ENCODE peak calls at places on chromosomes 6 and 20, in six cellular contexts. One of them, this sample, is unnamed.

GRCh38 chr6:18327621-18328548 is 59.3 kb upstream of the RNF144B start:
- DNase-seq in amygdala: no peak
- DNase-seq in amniotic stem cell: no peak
- DNase-seq in non-pigmented ciliary epithelial cell: no peak
- DNase-seq in myocyte: no peak
- DNase-seq in stimulated activated CD8-positive, alpha-beta memory T cell treated with anti-CD3 and anti-CD28 coated beads, Interleukin-12 subunit alpha, Interleukin-12 subunit beta, amount 100 ng/mL, for 1 hour: no peak
- DNase-seq in this sample: peak; percentile 66

GRCh38 chr6:44028767-44029166 is 98.5 kb downstream of the MRPL14 start:
- DNase-seq in myocyte: peak; percentile 45
- DNase-seq in amygdala: no peak
- DNase-seq in non-pigmented ciliary epithelial cell: no peak
- DNase-seq in amniotic stem cell: no peak
- DNase-seq in stimulated activated CD8-positive, alpha-beta memory T cell treated with anti-CD3 and anti-CD28 coated beads, Interleukin-12 subunit alpha, Interleukin-12 subunit beta, amount 100 ng/mL, for 1 hour: no peak
- DNase-seq in this sample: no peak

GRCh38 chr6:137223370-137224131 is 4.4 kb upstream of the IFNGR1 start:
- DNase-seq in stimulated activated CD8-positive, alpha-beta memory T cell treated with anti-CD3 and anti-CD28 coated beads, Interleukin-12 subunit alpha, Interleukin-12 subunit beta, amount 100 ng/mL, for 1 hour: no peak
- DNase-seq in amygdala: no peak
- DNase-seq in amniotic stem cell: no peak
- DNase-seq in non-pigmented ciliary epithelial cell: no peak
- DNase-seq in myocyte: no peak
- DNase-seq in this sample: no peak

GRCh38 chr6:155381856-155382690 is 67.8 kb upstream of the TFB1M start:
- DNase-seq in non-pigmented ciliary epithelial cell: peak; percentile 79
- DNase-seq in myocyte: peak; percentile 5
- DNase-seq in amygdala: no peak
- DNase-seq in stimulated activated CD8-positive, alpha-beta memory T cell treated with anti-CD3 and anti-CD28 coated beads, Interleukin-12 subunit alpha, Interleukin-12 subunit beta, amount 100 ng/mL, for 1 hour: no peak
- DNase-seq in amniotic stem cell: no peak
- DNase-seq in this sample: no peak

GRCh38 chr6:82040405-82041221 is 206.9 kb downstream of the IBTK start:
- DNase-seq in amygdala: peak; percentile 8
- DNase-seq in stimulated activated CD8-positive, alpha-beta memory T cell treated with anti-CD3 and anti-CD28 coated beads, Interleukin-12 subunit alpha, Interleukin-12 subunit beta, amount 100 ng/mL, for 1 hour: no peak
- DNase-seq in myocyte: peak; percentile 79
- DNase-seq in non-pigmented ciliary epithelial cell: no peak
- DNase-seq in amniotic stem cell: no peak
- DNase-seq in this sample: no peak

GRCh38 chr6:157239671-157240058 is 83.7 kb downstream of the TMEM242 start:
- DNase-seq in myocyte: no peak
- DNase-seq in amniotic stem cell: no peak
- DNase-seq in amygdala: no peak
- DNase-seq in stimulated activated CD8-positive, alpha-beta memory T cell treated with anti-CD3 and anti-CD28 coated beads, Interleukin-12 subunit alpha, Interleukin-12 subunit beta, amount 100 ng/mL, for 1 hour: no peak
- DNase-seq in non-pigmented ciliary epithelial cell: no peak
- DNase-seq in this sample: no peak

GRCh38 chr6:93344436-93344835 is 74.9 kb downstream of the EPHA7 start:
- DNase-seq in amniotic stem cell: no peak
- DNase-seq in non-pigmented ciliary epithelial cell: no peak
- DNase-seq in amygdala: no peak
- DNase-seq in myocyte: no peak
- DNase-seq in stimulated activated CD8-positive, alpha-beta memory T cell treated with anti-CD3 and anti-CD28 coated beads, Interleukin-12 subunit alpha, Interleukin-12 subunit beta, amount 100 ng/mL, for 1 hour: no peak
- DNase-seq in this sample: no peak

GRCh38 chr6:170031684-170032121 is 259.2 kb downstream of the DLL1 start:
- DNase-seq in amygdala: no peak
- DNase-seq in stimulated activated CD8-positive, alpha-beta memory T cell treated with anti-CD3 and anti-CD28 coated beads, Interleukin-12 subunit alpha, Interleukin-12 subunit beta, amount 100 ng/mL, for 1 hour: no peak
- DNase-seq in myocyte: no peak
- DNase-seq in amniotic stem cell: no peak
- DNase-seq in non-pigmented ciliary epithelial cell: no peak
- DNase-seq in this sample: no peak

GRCh38 chr20:57329608-57330221 is at the start of gene SPO11:
- DNase-seq in myocyte: no peak
- DNase-seq in amniotic stem cell: no peak
- DNase-seq in non-pigmented ciliary epithelial cell: no peak
- DNase-seq in stimulated activated CD8-positive, alpha-beta memory T cell treated with anti-CD3 and anti-CD28 coated beads, Interleukin-12 subunit alpha, Interleukin-12 subunit beta, amount 100 ng/mL, for 1 hour: no peak
- DNase-seq in amygdala: no peak
- DNase-seq in this sample: no peak

GRCh38 chr6:19838442-19839236 is 1.5 kb downstream of the ID4 start:
- DNase-seq in non-pigmented ciliary epithelial cell: no peak
- DNase-seq in amygdala: no peak
- DNase-seq in stimulated activated CD8-positive, alpha-beta memory T cell treated with anti-CD3 and anti-CD28 coated beads, Interleukin-12 subunit alpha, Interleukin-12 subunit beta, amount 100 ng/mL, for 1 hour: no peak
- DNase-seq in amniotic stem cell: no peak
- DNase-seq in myocyte: no peak
- DNase-seq in this sample: no peak

GRCh38 chr6:90008908-90009501 is 114.7 kb downstream of the GJA10 start:
- DNase-seq in myocyte: peak; percentile 18
- DNase-seq in amniotic stem cell: no peak
- DNase-seq in non-pigmented ciliary epithelial cell: peak; percentile 56
- DNase-seq in stimulated activated CD8-positive, alpha-beta memory T cell treated with anti-CD3 and anti-CD28 coated beads, Interleukin-12 subunit alpha, Interleukin-12 subunit beta, amount 100 ng/mL, for 1 hour: no peak
- DNase-seq in amygdala: no peak
- DNase-seq in this sample: no peak

GRCh38 chr6:144585217-144585814 is 300.2 kb downstream of the UTRN start:
- DNase-seq in myocyte: peak; percentile 42
- DNase-seq in amygdala: no peak
- DNase-seq in stimulated activated CD8-positive, alpha-beta memory T cell treated with anti-CD3 and anti-CD28 coated beads, Interleukin-12 subunit alpha, Interleukin-12 subunit beta, amount 100 ng/mL, for 1 hour: no peak
- DNase-seq in amniotic stem cell: peak; percentile 2
- DNase-seq in non-pigmented ciliary epithelial cell: no peak
- DNase-seq in this sample: peak; percentile 12

GRCh38 chr20:39553120-39553519 is 591.0 kb downstream of the DHX35 start:
- DNase-seq in amniotic stem cell: no peak
- DNase-seq in amygdala: no peak
- DNase-seq in myocyte: no peak
- DNase-seq in non-pigmented ciliary epithelial cell: no peak
- DNase-seq in stimulated activated CD8-positive, alpha-beta memory T cell treated with anti-CD3 and anti-CD28 coated beads, Interleukin-12 subunit alpha, Interleukin-12 subunit beta, amount 100 ng/mL, for 1 hour: no peak
- DNase-seq in this sample: no peak

GRCh38 chr6:3196770-3197169 is 30.7 kb downstream of the TUBB2B start:
- DNase-seq in amygdala: no peak
- DNase-seq in myocyte: no peak
- DNase-seq in non-pigmented ciliary epithelial cell: no peak
- DNase-seq in amniotic stem cell: no peak
- DNase-seq in stimulated activated CD8-positive, alpha-beta memory T cell treated with anti-CD3 and anti-CD28 coated beads, Interleukin-12 subunit alpha, Interleukin-12 subunit beta, amount 100 ng/mL, for 1 hour: no peak
- DNase-seq in this sample: peak; percentile 45

GRCh38 chr6:3376064-3376463 is 80.8 kb downstream of the SLC22A23 start:
- DNase-seq in myocyte: no peak
- DNase-seq in amygdala: no peak
- DNase-seq in amniotic stem cell: no peak
- DNase-seq in stimulated activated CD8-positive, alpha-beta memory T cell treated with anti-CD3 and anti-CD28 coated beads, Interleukin-12 subunit alpha, Interleukin-12 subunit beta, amount 100 ng/mL, for 1 hour: no peak
- DNase-seq in non-pigmented ciliary epithelial cell: no peak
- DNase-seq in this sample: no peak

GRCh38 chr6:47932575-47932974 is 150.7 kb downstream of the OPN5 start:
- DNase-seq in non-pigmented ciliary epithelial cell: no peak
- DNase-seq in myocyte: no peak
- DNase-seq in amygdala: no peak
- DNase-seq in amniotic stem cell: no peak
- DNase-seq in stimulated activated CD8-positive, alpha-beta memory T cell treated with anti-CD3 and anti-CD28 coated beads, Interleukin-12 subunit alpha, Interleukin-12 subunit beta, amount 100 ng/mL, for 1 hour: no peak
- DNase-seq in this sample: no peak

GRCh38 chr6:32622545-32623401 is 14.4 kb upstream of the HLA-DQA1 start:
- DNase-seq in amniotic stem cell: no peak
- DNase-seq in myocyte: peak; percentile 31
- DNase-seq in amygdala: no peak
- DNase-seq in non-pigmented ciliary epithelial cell: peak; percentile 30
- DNase-seq in stimulated activated CD8-positive, alpha-beta memory T cell treated with anti-CD3 and anti-CD28 coated beads, Interleukin-12 subunit alpha, Interleukin-12 subunit beta, amount 100 ng/mL, for 1 hour: peak; percentile 14
- DNase-seq in this sample: no peak

GRCh38 chr20:34364013-34364382 is 925 bp downstream of the ITCH start:
- DNase-seq in stimulated activated CD8-positive, alpha-beta memory T cell treated with anti-CD3 and anti-CD28 coated beads, Interleukin-12 subunit alpha, Interleukin-12 subunit beta, amount 100 ng/mL, for 1 hour: no peak
- DNase-seq in non-pigmented ciliary epithelial cell: no peak
- DNase-seq in amniotic stem cell: peak; percentile 47
- DNase-seq in myocyte: peak; percentile 47
- DNase-seq in amygdala: no peak
- DNase-seq in this sample: no peak

GRCh38 chr6:151179321-151179720 is 60.4 kb upstream of the AKAP12 start:
- DNase-seq in stimulated activated CD8-positive, alpha-beta memory T cell treated with anti-CD3 and anti-CD28 coated beads, Interleukin-12 subunit alpha, Interleukin-12 subunit beta, amount 100 ng/mL, for 1 hour: no peak
- DNase-seq in amygdala: no peak
- DNase-seq in amniotic stem cell: peak; percentile 72
- DNase-seq in non-pigmented ciliary epithelial cell: peak; percentile 47
- DNase-seq in myocyte: peak; percentile 20
- DNase-seq in this sample: no peak

GRCh38 chr6:143149771-143150170 is 89.1 kb downstream of the AIG1 start:
- DNase-seq in stimulated activated CD8-positive, alpha-beta memory T cell treated with anti-CD3 and anti-CD28 coated beads, Interleukin-12 subunit alpha, Interleukin-12 subunit beta, amount 100 ng/mL, for 1 hour: no peak
- DNase-seq in amniotic stem cell: no peak
- DNase-seq in myocyte: no peak
- DNase-seq in non-pigmented ciliary epithelial cell: no peak
- DNase-seq in amygdala: no peak
- DNase-seq in this sample: no peak

GRCh38 chr6:75203721-75204120 is 2.1 kb downstream of the COL12A1 start:
- DNase-seq in non-pigmented ciliary epithelial cell: no peak
- DNase-seq in stimulated activated CD8-positive, alpha-beta memory T cell treated with anti-CD3 and anti-CD28 coated beads, Interleukin-12 subunit alpha, Interleukin-12 subunit beta, amount 100 ng/mL, for 1 hour: no peak
- DNase-seq in myocyte: peak; percentile 22
- DNase-seq in amniotic stem cell: no peak
- DNase-seq in amygdala: no peak
- DNase-seq in this sample: no peak

GRCh38 chr6:142746524-142746923 is 198.5 kb downstream of the HIVEP2 start:
- DNase-seq in amygdala: no peak
- DNase-seq in myocyte: peak; percentile 24
- DNase-seq in amniotic stem cell: no peak
- DNase-seq in stimulated activated CD8-positive, alpha-beta memory T cell treated with anti-CD3 and anti-CD28 coated beads, Interleukin-12 subunit alpha, Interleukin-12 subunit beta, amount 100 ng/mL, for 1 hour: peak; percentile 18
- DNase-seq in non-pigmented ciliary epithelial cell: no peak
- DNase-seq in this sample: no peak

GRCh38 chr20:5170341-5170740 is 43.5 kb downstream of the CDS2 start:
- DNase-seq in myocyte: peak; percentile 31
- DNase-seq in non-pigmented ciliary epithelial cell: no peak
- DNase-seq in amygdala: no peak
- DNase-seq in amniotic stem cell: no peak
- DNase-seq in stimulated activated CD8-positive, alpha-beta memory T cell treated with anti-CD3 and anti-CD28 coated beads, Interleukin-12 subunit alpha, Interleukin-12 subunit beta, amount 100 ng/mL, for 1 hour: no peak
- DNase-seq in this sample: no peak

GRCh38 chr6:159578629-159579028 is 114.4 kb downstream of the SOD2 start:
- DNase-seq in myocyte: no peak
- DNase-seq in amniotic stem cell: no peak
- DNase-seq in non-pigmented ciliary epithelial cell: no peak
- DNase-seq in stimulated activated CD8-positive, alpha-beta memory T cell treated with anti-CD3 and anti-CD28 coated beads, Interleukin-12 subunit alpha, Interleukin-12 subunit beta, amount 100 ng/mL, for 1 hour: no peak
- DNase-seq in amygdala: no peak
- DNase-seq in this sample: no peak

GRCh38 chr6:42314571-42314950 is 96.9 kb upstream of the MRPS10 start:
- DNase-seq in amniotic stem cell: no peak
- DNase-seq in stimulated activated CD8-positive, alpha-beta memory T cell treated with anti-CD3 and anti-CD28 coated beads, Interleukin-12 subunit alpha, Interleukin-12 subunit beta, amount 100 ng/mL, for 1 hour: no peak
- DNase-seq in non-pigmented ciliary epithelial cell: no peak
- DNase-seq in myocyte: no peak
- DNase-seq in amygdala: no peak
- DNase-seq in this sample: no peak

GRCh38 chr6:125858427-125859320 is 67.9 kb downstream of the NCOA7 start:
- DNase-seq in stimulated activated CD8-positive, alpha-beta memory T cell treated with anti-CD3 and anti-CD28 coated beads, Interleukin-12 subunit alpha, Interleukin-12 subunit beta, amount 100 ng/mL, for 1 hour: no peak
- DNase-seq in amygdala: no peak
- DNase-seq in myocyte: peak; percentile 78
- DNase-seq in non-pigmented ciliary epithelial cell: peak; percentile 51
- DNase-seq in amniotic stem cell: peak; percentile 54
- DNase-seq in this sample: no peak

GRCh38 chr20:33291830-33292355 is 8.9 kb downstream of the BPIFB1 start:
- DNase-seq in amniotic stem cell: no peak
- DNase-seq in non-pigmented ciliary epithelial cell: no peak
- DNase-seq in myocyte: peak; percentile 30
- DNase-seq in amygdala: peak; percentile 3
- DNase-seq in stimulated activated CD8-positive, alpha-beta memory T cell treated with anti-CD3 and anti-CD28 coated beads, Interleukin-12 subunit alpha, Interleukin-12 subunit beta, amount 100 ng/mL, for 1 hour: peak; percentile 44
- DNase-seq in this sample: peak; percentile 32

GRCh38 chr20:43667341-43668132 is 623 bp downstream of the MYBL2 start:
- DNase-seq in myocyte: no peak
- DNase-seq in amniotic stem cell: no peak
- DNase-seq in stimulated activated CD8-positive, alpha-beta memory T cell treated with anti-CD3 and anti-CD28 coated beads, Interleukin-12 subunit alpha, Interleukin-12 subunit beta, amount 100 ng/mL, for 1 hour: no peak
- DNase-seq in non-pigmented ciliary epithelial cell: no peak
- DNase-seq in amygdala: no peak
- DNase-seq in this sample: no peak

GRCh38 chr20:44282148-44282547 is 28.9 kb downstream of the FITM2 start:
- DNase-seq in amygdala: no peak
- DNase-seq in amniotic stem cell: no peak
- DNase-seq in myocyte: no peak
- DNase-seq in stimulated activated CD8-positive, alpha-beta memory T cell treated with anti-CD3 and anti-CD28 coated beads, Interleukin-12 subunit alpha, Interleukin-12 subunit beta, amount 100 ng/mL, for 1 hour: no peak
- DNase-seq in non-pigmented ciliary epithelial cell: no peak
- DNase-seq in this sample: peak; percentile 58

GRCh38 chr6:6559994-6560393 is 28.5 kb upstream of the LY86 start:
- DNase-seq in non-pigmented ciliary epithelial cell: no peak
- DNase-seq in amniotic stem cell: no peak
- DNase-seq in myocyte: no peak
- DNase-seq in amygdala: no peak
- DNase-seq in stimulated activated CD8-positive, alpha-beta memory T cell treated with anti-CD3 and anti-CD28 coated beads, Interleukin-12 subunit alpha, Interleukin-12 subunit beta, amount 100 ng/mL, for 1 hour: no peak
- DNase-seq in this sample: no peak

GRCh38 chr6:159969921-159970320 is 1.0 kb downstream of the IGF2R start:
- DNase-seq in amygdala: no peak
- DNase-seq in stimulated activated CD8-positive, alpha-beta memory T cell treated with anti-CD3 and anti-CD28 coated beads, Interleukin-12 subunit alpha, Interleukin-12 subunit beta, amount 100 ng/mL, for 1 hour: no peak
- DNase-seq in amniotic stem cell: peak; percentile 34
- DNase-seq in myocyte: peak; percentile 87
- DNase-seq in non-pigmented ciliary epithelial cell: no peak
- DNase-seq in this sample: no peak

GRCh38 chr6:99993533-99994251 is at the start of gene MCHR2:
- DNase-seq in amygdala: no peak
- DNase-seq in stimulated activated CD8-positive, alpha-beta memory T cell treated with anti-CD3 and anti-CD28 coated beads, Interleukin-12 subunit alpha, Interleukin-12 subunit beta, amount 100 ng/mL, for 1 hour: no peak
- DNase-seq in myocyte: no peak
- DNase-seq in non-pigmented ciliary epithelial cell: no peak
- DNase-seq in amniotic stem cell: no peak
- DNase-seq in this sample: no peak

This sample was measured in CMK.